ENCODE peak calls at places on chromosomes 12 and 14, in eight cellular contexts. Q is tibial artery; D is iPS DF 6.9; T is activated CD4-positive, alpha-beta T cell treated with anti-CD3 and anti-CD28 coated beads for 48 hours; O is stimulated activated CD4-positive, alpha-beta T cell treated with anti-CD3 and anti-CD28 coated beads, Interleukin-4, amount 100 ng/mL, for 4 hours; B is ELF-1; V is CD8-positive, alpha-beta T cell; M is germinal center. P is an unnamed sample.

GRCh38 chr12:6078378-6079083 is 45.9 kb downstream of the VWF start:
- DNase-seq in D (no peak), M (no peak), Q (no peak), V (no peak), B (no peak), O (no peak), T (no peak), P (peak)

GRCh38 chr12:12804432-12804886 is 8.7 kb upstream of the DDX47 start:
- DNase-seq in B (no peak), O (no peak), T (no peak), V (no peak), Q (no peak), M (no peak), D (no peak), P (no peak)

GRCh38 chr12:3076730-3077571 is at the start of gene TSPAN9:
- DNase-seq in O (peak), V (peak), M (peak), B (peak), D (no peak), T (peak), Q (peak), P (peak)

GRCh38 chr12:105960319-105961076 is 178.3 kb downstream of the NUAK1 start:
- DNase-seq in M (no peak), D (no peak), O (no peak), Q (no peak), T (no peak), V (no peak), B (no peak), P (no peak)

GRCh38 chr14:99432491-99432890 is 48.2 kb downstream of the SETD3 start:
- DNase-seq in D (no peak), V (no peak), M (no peak), T (no peak), B (no peak), Q (no peak), O (no peak), P (no peak)

GRCh38 chr12:113466770-113467153 is 4.9 kb downstream of the LHX5 start:
- DNase-seq in B (no peak), M (no peak), D (no peak), O (no peak), V (no peak), Q (no peak), T (no peak), P (no peak)

GRCh38 chr12:47775100-47775911 is 2.3 kb downstream of the SLC48A1 start:
- DNase-seq in D (no peak), O (no peak), Q (no peak), T (no peak), M (no peak), V (no peak), B (no peak), P (no peak)

GRCh38 chr12:39510001-39510400 is 67.1 kb upstream of the KIF21A start:
- DNase-seq in V (no peak), B (no peak), D (no peak), M (no peak), Q (no peak), T (no peak), O (no peak), P (no peak)

GRCh38 chr12:27316947-27317346 is 15.7 kb upstream of the BMAL2 start:
- DNase-seq in Q (no peak), V (no peak), T (no peak), D (no peak), O (no peak), M (no peak), B (no peak), P (no peak)

GRCh38 chr12:52518574-52519469 is 1.4 kb downstream of the KRT5 start:
- DNase-seq in D (no peak), T (no peak), O (no peak), V (no peak), M (no peak), B (no peak), Q (no peak), P (peak)

GRCh38 chr14:49754570-49755097 is 13.3 kb upstream of the KLHDC2 start:
- DNase-seq in T (no peak), D (no peak), Q (no peak), M (no peak), V (no peak), B (no peak), O (no peak), P (no peak)

GRCh38 chr14:29892327-29892726 is 35.3 kb downstream of the PRKD1 start:
- DNase-seq in M (no peak), V (no peak), T (no peak), D (no peak), Q (no peak), O (no peak), B (no peak), P (no peak)

GRCh38 chr14:72714871-72715214 is 179.1 kb downstream of the DPF3 start:
- DNase-seq in D (no peak), M (no peak), O (no peak), T (no peak), V (no peak), B (no peak), Q (peak), P (no peak)

GRCh38 chr14:24806061-24806678 is 172.2 kb upstream of the GZMB start:
- DNase-seq in T (peak), O (no peak), Q (no peak), B (peak), M (peak), V (no peak), D (peak), P (peak)

GRCh38 chr14:49895480-49895879 is 2.6 kb downstream of the ARF6 start:
- DNase-seq in Q (no peak), V (no peak), O (no peak), T (no peak), B (no peak), M (no peak), D (no peak), P (no peak)

GRCh38 chr12:32997471-32997870 is 100.9 kb upstream of the PKP2 start:
- DNase-seq in V (no peak), Q (no peak), M (no peak), D (no peak), T (no peak), B (no peak), O (no peak), P (peak)

P was measured in endodermal cell.